ENCODE peak calls at places on chromosomes 3 and 15, in nine cellular contexts. Y is T-helper 9 cell, J is SW480, U is dorsolateral prefrontal cortex, A is HuH-7.5, X is astrocyte of the cerebellum, B is amniotic epithelial cell, R is AG10803, H is endothelial cell. T is an unnamed sample.

GRCh38 chr3:181313379-181313778 is 323.8 kb upstream of the DNAJC19 start:
- DNase-seq in Y (no peak), J (no peak), U (no peak), A (no peak), X (no peak), B (no peak), R (no peak), H (no peak), T (no peak)

GRCh38 chr3:71341721-71342120 is 241.8 kb downstream of the FOXP1 start:
- DNase-seq in Y (no peak), J (no peak), U (no peak), A (no peak), X (peak), B (peak), R (peak), H (no peak), T (peak)

GRCh38 chr3:13123765-13124164 is 50.5 kb upstream of the IQSEC1 start:
- DNase-seq in Y (no peak), J (no peak), U (no peak), A (no peak), X (no peak), B (no peak), R (no peak), H (no peak), T (no peak)

GRCh38 chr3:62601238-62601856 is 228.0 kb upstream of the FEZF2 start:
- DNase-seq in Y (no peak), J (peak), U (no peak), A (no peak), X (no peak), B (peak), R (peak), H (no peak), T (peak)

GRCh38 chr3:152185941-152186630 is 82.6 kb upstream of the MBNL1 start:
- DNase-seq in Y (no peak), J (no peak), U (no peak), A (no peak), X (no peak), B (peak), R (peak), H (no peak), T (no peak)

GRCh38 chr3:104831076-104831475 is 535.6 kb upstream of the ALCAM start:
- DNase-seq in Y (no peak), J (no peak), U (no peak), A (no peak), X (no peak), B (no peak), R (peak), H (no peak), T (no peak)

GRCh38 chr3:42195879-42196330 is 70.1 kb downstream of the CCK start:
- DNase-seq in Y (no peak), J (no peak), U (no peak), A (no peak), X (no peak), B (peak), R (no peak), H (no peak), T (no peak)

GRCh38 chr15:39133201-39133600 is 447.7 kb upstream of the THBS1 start:
- DNase-seq in Y (no peak), J (no peak), U (no peak), A (no peak), X (peak), B (peak), R (peak), H (no peak), T (no peak)

GRCh38 chr3:4750306-4751056 is 228.8 kb upstream of the BHLHE40 start:
- DNase-seq in Y (peak), J (no peak), U (peak), A (no peak), X (no peak), B (peak), R (peak), H (peak), T (no peak)

GRCh38 chr3:40299721-40300335 is 9.7 kb upstream of the EIF1B start:
- DNase-seq in Y (no peak), J (no peak), U (no peak), A (no peak), X (peak), B (peak), R (peak), H (no peak), T (no peak)

GRCh38 chr3:12405432-12406272 is 78.6 kb upstream of the TSEN2 start:
- DNase-seq in Y (no peak), J (peak), U (no peak), A (peak), X (peak), B (peak), R (no peak), H (no peak), T (peak)

GRCh38 chr15:48883699-48884098 is 5.8 kb downstream of the EID1 start:
- DNase-seq in Y (no peak), J (no peak), U (no peak), A (no peak), X (no peak), B (no peak), R (no peak), H (no peak), T (no peak)